ENCODE peak calls at places on chromosomes 1 and 21, in eight cellular contexts. One of them, this sample, is unnamed.

GRCh38 chr21:45149021-45149420 is 74.6 kb downstream of the ADARB1 start:
- DNase-seq in breast epithelium: no peak
- DNase-seq in heart left ventricle: no peak
- DNase-seq in Peyer's patch: no peak
- DNase-seq in adrenal gland: no peak
- DNase-seq in heart right ventricle: no peak
- DNase-seq in endothelial cell of umbilical vein: no peak
- DNase-seq in AG04450: no peak
- DNase-seq in this sample: no peak

GRCh38 chr1:15958111-15958510 is 17.8 kb downstream of the ZBTB17 start:
- DNase-seq in heart left ventricle: no peak
- DNase-seq in AG04450: no peak
- DNase-seq in breast epithelium: no peak
- DNase-seq in heart right ventricle: no peak
- DNase-seq in Peyer's patch: no peak
- DNase-seq in endothelial cell of umbilical vein: peak; percentile 70
- DNase-seq in adrenal gland: no peak
- DNase-seq in this sample: no peak

GRCh38 chr1:116412480-116412798 is 39.4 kb downstream of the ATP1A1 start:
- DNase-seq in adrenal gland: no peak
- DNase-seq in heart right ventricle: no peak
- DNase-seq in endothelial cell of umbilical vein: no peak
- DNase-seq in Peyer's patch: no peak
- DNase-seq in AG04450: no peak
- DNase-seq in breast epithelium: no peak
- DNase-seq in heart left ventricle: no peak
- DNase-seq in this sample: no peak

GRCh38 chr1:165284471-165284870 is 72.0 kb downstream of the LMX1A start:
- DNase-seq in breast epithelium: no peak
- DNase-seq in adrenal gland: no peak
- DNase-seq in AG04450: no peak
- DNase-seq in Peyer's patch: no peak
- DNase-seq in endothelial cell of umbilical vein: no peak
- DNase-seq in heart left ventricle: no peak
- DNase-seq in heart right ventricle: no peak
- DNase-seq in this sample: no peak

GRCh38 chr1:86507935-86508582 is 38.8 kb upstream of the CLCA4 start:
- DNase-seq in breast epithelium: no peak
- DNase-seq in AG04450: peak; percentile 11
- DNase-seq in heart left ventricle: no peak
- DNase-seq in heart right ventricle: no peak
- DNase-seq in Peyer's patch: no peak
- DNase-seq in endothelial cell of umbilical vein: peak; percentile 28
- DNase-seq in adrenal gland: no peak
- DNase-seq in this sample: no peak

GRCh38 chr1:103256490-103256889 is 148.2 kb upstream of the COL11A1 start:
- DNase-seq in breast epithelium: no peak
- DNase-seq in heart right ventricle: no peak
- DNase-seq in heart left ventricle: no peak
- DNase-seq in endothelial cell of umbilical vein: no peak
- DNase-seq in adrenal gland: no peak
- DNase-seq in Peyer's patch: no peak
- DNase-seq in AG04450: no peak
- DNase-seq in this sample: no peak

GRCh38 chr1:102435483-102435882 is 438.8 kb upstream of the OLFM3 start:
- DNase-seq in adrenal gland: no peak
- DNase-seq in Peyer's patch: no peak
- DNase-seq in heart right ventricle: no peak
- DNase-seq in heart left ventricle: no peak
- DNase-seq in breast epithelium: no peak
- DNase-seq in endothelial cell of umbilical vein: no peak
- DNase-seq in AG04450: no peak
- DNase-seq in this sample: no peak

GRCh38 chr1:162956922-162957321 is 95.9 kb upstream of the CCDC190 start:
- DNase-seq in adrenal gland: no peak
- DNase-seq in breast epithelium: no peak
- DNase-seq in Peyer's patch: no peak
- DNase-seq in AG04450: no peak
- DNase-seq in endothelial cell of umbilical vein: no peak
- DNase-seq in heart right ventricle: no peak
- DNase-seq in heart left ventricle: no peak
- DNase-seq in this sample: no peak

GRCh38 chr1:241600496-241600901 is 39.7 kb downstream of the CHML start:
- DNase-seq in heart right ventricle: no peak
- DNase-seq in adrenal gland: no peak
- DNase-seq in breast epithelium: no peak
- DNase-seq in Peyer's patch: no peak
- DNase-seq in endothelial cell of umbilical vein: no peak
- DNase-seq in heart left ventricle: no peak
- DNase-seq in AG04450: no peak
- DNase-seq in this sample: no peak

GRCh38 chr1:147377263-147378246 is 135.1 kb downstream of the CHD1L start:
- DNase-seq in endothelial cell of umbilical vein: no peak
- DNase-seq in AG04450: no peak
- DNase-seq in heart right ventricle: no peak
- DNase-seq in adrenal gland: no peak
- DNase-seq in heart left ventricle: no peak
- DNase-seq in Peyer's patch: no peak
- DNase-seq in breast epithelium: no peak
- DNase-seq in this sample: no peak

GRCh38 chr1:89942825-89943658 is 51.9 kb upstream of the ZNF326 start:
- DNase-seq in heart right ventricle: no peak
- DNase-seq in breast epithelium: no peak
- DNase-seq in AG04450: no peak
- DNase-seq in adrenal gland: peak; percentile 31
- DNase-seq in heart left ventricle: no peak
- DNase-seq in endothelial cell of umbilical vein: no peak
- DNase-seq in Peyer's patch: no peak
- DNase-seq in this sample: no peak

GRCh38 chr1:22689505-22689904 is 21.1 kb upstream of the EPHB2 start:
- DNase-seq in endothelial cell of umbilical vein: no peak
- DNase-seq in adrenal gland: no peak
- DNase-seq in heart left ventricle: no peak
- DNase-seq in Peyer's patch: peak; percentile 71
- DNase-seq in heart right ventricle: no peak
- DNase-seq in breast epithelium: no peak
- DNase-seq in AG04450: peak; percentile 45
- DNase-seq in this sample: no peak

GRCh38 chr1:150410582-150411101 is 46.7 kb downstream of the RPRD2 start:
- DNase-seq in heart right ventricle: no peak
- DNase-seq in endothelial cell of umbilical vein: no peak
- DNase-seq in AG04450: no peak
- DNase-seq in breast epithelium: no peak
- DNase-seq in heart left ventricle: no peak
- DNase-seq in Peyer's patch: no peak
- DNase-seq in adrenal gland: no peak
- DNase-seq in this sample: no peak

GRCh38 chr1:5574641-5575040 is 417.6 kb downstream of the NPHP4 start:
- DNase-seq in heart left ventricle: no peak
- DNase-seq in AG04450: no peak
- DNase-seq in heart right ventricle: no peak
- DNase-seq in endothelial cell of umbilical vein: no peak
- DNase-seq in adrenal gland: no peak
- DNase-seq in breast epithelium: no peak
- DNase-seq in Peyer's patch: no peak
- DNase-seq in this sample: no peak

GRCh38 chr1:38958967-38959366 is 17.3 kb upstream of the RHBDL2 start:
- DNase-seq in endothelial cell of umbilical vein: no peak
- DNase-seq in Peyer's patch: no peak
- DNase-seq in adrenal gland: no peak
- DNase-seq in breast epithelium: no peak
- DNase-seq in heart left ventricle: no peak
- DNase-seq in AG04450: no peak
- DNase-seq in heart right ventricle: no peak
- DNase-seq in this sample: no peak

DNA sequence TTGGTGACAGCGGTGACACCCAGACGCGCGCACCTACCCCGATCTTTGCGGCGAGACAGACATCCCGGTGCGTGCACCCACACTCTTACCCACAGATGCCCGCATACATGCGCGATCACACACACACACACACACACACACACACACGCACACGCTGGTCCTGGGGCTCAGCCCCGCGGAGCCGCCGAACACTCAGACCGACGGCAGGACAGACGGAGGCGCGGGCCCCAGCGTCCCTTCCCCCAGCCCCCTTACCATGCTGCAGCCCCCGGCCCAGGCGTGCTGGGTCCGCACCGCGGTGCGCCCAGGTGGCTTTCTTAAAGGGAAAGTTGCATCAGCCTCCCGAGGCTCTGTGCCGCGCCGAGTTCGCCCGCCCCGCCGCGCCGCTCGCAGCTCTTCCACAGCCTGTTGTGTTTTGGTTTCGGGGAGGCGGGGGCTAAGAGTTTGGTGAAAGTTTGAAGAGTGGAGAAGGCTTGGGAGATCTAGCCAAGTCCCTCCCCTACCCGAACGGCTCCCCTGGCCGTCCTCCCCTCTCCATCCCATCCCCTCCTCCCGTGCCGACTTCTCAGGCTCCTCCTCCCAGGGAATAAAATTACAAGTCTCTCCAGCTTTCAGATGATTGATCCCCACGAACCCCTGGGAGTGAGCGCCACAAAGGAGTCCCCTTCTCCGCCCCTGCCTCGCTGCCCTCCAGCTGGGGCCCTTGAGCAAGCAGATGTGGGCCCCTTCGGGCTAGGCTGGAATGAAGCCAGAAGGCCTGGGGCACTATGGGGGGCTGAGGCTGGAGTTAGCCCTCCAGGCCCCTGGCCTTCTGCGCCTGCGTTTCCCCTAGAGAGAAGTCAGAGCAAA is at the start of gene SLC6A9:
- DNase-seq in Peyer's patch: peak; percentile 67
- DNase-seq in endothelial cell of umbilical vein: peak; percentile 34
- DNase-seq in heart left ventricle: no peak
- DNase-seq in heart right ventricle: peak; percentile 41
- DNase-seq in breast epithelium: peak; percentile 68
- DNase-seq in AG04450: peak; percentile 70
- DNase-seq in adrenal gland: peak; percentile 79
- DNase-seq in this sample: peak; percentile 47
- H3K27ac ChIP-seq in Peyer's patch: peak within 1 kb of the TSS; percentile 93
- H3K27ac ChIP-seq in endothelial cell of umbilical vein: no peak within 1 kb of the TSS
- H3K27ac ChIP-seq in heart left ventricle: peak within 1 kb of the TSS; percentile 86
- H3K27ac ChIP-seq in heart right ventricle: peak within 1 kb of the TSS; percentile 89
- H3K27ac ChIP-seq in breast epithelium: peak within 1 kb of the TSS; percentile 76
- H3K27ac ChIP-seq in AG04450: peak within 1 kb of the TSS; percentile 65
- H3K27ac ChIP-seq in adrenal gland: peak within 1 kb of the TSS; percentile 54
- H3K27ac ChIP-seq in this sample: peak within 1 kb of the TSS; percentile 95

DNA sequence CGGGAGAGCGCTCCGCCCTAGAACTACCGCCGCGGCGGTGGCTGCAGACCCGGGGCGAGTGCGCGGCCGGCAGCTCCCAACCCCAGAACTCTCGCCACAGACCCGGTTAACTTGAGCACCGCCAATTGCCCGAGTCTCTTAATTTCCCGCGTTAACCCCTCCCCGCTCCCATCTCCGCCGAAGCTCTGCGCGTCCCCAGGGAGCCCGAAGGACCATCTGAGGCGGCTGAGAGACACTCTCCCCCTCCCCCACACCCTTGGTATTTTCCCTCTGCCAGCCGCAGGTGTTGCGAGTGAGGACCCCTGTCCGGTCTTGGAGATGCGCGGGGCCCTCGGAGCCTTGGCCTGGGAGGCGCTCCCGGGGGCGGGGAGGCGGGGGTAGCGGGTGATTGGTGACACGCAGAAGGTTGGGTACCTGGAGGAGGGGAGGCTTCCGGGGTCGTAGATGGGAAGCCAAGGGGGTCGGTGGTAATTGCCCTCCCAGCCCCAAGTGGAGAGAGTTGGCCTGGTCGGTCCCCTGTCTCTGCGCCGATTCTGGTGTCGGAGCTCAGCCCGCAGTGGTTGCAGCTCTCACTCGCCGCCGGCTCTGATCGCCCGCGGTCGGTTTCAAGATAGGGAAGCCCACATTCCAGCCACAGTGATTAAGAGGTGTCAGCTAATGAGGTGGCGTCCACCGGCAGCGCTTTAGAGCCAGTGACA is 858 bp upstream of the SUSD4 start:
- DNase-seq in heart right ventricle: peak; percentile 21
- DNase-seq in adrenal gland: no peak
- DNase-seq in Peyer's patch: no peak
- DNase-seq in breast epithelium: no peak
- DNase-seq in endothelial cell of umbilical vein: no peak
- DNase-seq in heart left ventricle: no peak
- DNase-seq in AG04450: no peak
- DNase-seq in this sample: no peak
- H3K27me3 ChIP-seq in heart right ventricle: peaks cover 8% of the 10 kb centered on the region
- H3K27me3 ChIP-seq in adrenal gland: no peaks in the 10 kb centered on the region
- H3K27me3 ChIP-seq in Peyer's patch: no peaks in the 10 kb centered on the region
- H3K27me3 ChIP-seq in breast epithelium: no peaks in the 10 kb centered on the region
- H3K27me3 ChIP-seq in endothelial cell of umbilical vein: peaks cover 31% of the 10 kb centered on the region
- H3K27me3 ChIP-seq in heart left ventricle: no peaks in the 10 kb centered on the region
- H3K27me3 ChIP-seq in AG04450: peaks cover 51% of the 10 kb centered on the region
- H3K27me3 ChIP-seq in this sample: no peaks in the 10 kb centered on the region

DNA sequence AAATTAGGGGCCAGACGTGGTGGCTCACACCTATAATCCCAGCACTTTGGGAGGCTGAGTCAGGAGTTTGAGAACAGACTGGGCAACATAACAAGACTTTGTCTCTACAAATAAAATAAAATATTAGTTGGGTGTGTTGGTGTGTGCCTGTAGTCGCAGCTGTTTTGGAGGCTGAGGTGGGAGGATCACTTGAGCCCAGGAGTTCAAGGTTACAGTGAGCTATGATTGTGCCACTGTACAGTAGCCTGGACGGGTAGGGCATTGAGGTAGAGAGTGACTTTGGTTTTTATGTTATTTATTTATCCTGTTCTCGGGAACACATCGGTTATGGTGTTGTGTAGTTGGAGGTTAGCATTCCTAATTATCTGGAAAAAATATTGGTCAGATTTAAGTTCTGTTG is 19.5 kb downstream of the KIF1B start:
- DNase-seq in AG04450: no peak
- DNase-seq in heart right ventricle: no peak
- DNase-seq in Peyer's patch: no peak
- DNase-seq in heart left ventricle: no peak
- DNase-seq in adrenal gland: no peak
- DNase-seq in breast epithelium: no peak
- DNase-seq in endothelial cell of umbilical vein: no peak
- DNase-seq in this sample: no peak
- H3K27ac ChIP-seq in AG04450: no peak overlapping the region
- H3K27ac ChIP-seq in heart right ventricle: no peak overlapping the region
- H3K27ac ChIP-seq in Peyer's patch: no peak overlapping the region
- H3K27ac ChIP-seq in heart left ventricle: no peak overlapping the region
- H3K27ac ChIP-seq in adrenal gland: no peak overlapping the region
- H3K27ac ChIP-seq in breast epithelium: no peak overlapping the region
- H3K27ac ChIP-seq in endothelial cell of umbilical vein: no peak overlapping the region
- H3K27ac ChIP-seq in this sample: no peak overlapping the region

GRCh38 chr1:74266001-74266400 is 30.8 kb downstream of the TNNI3K start:
- DNase-seq in AG04450: no peak
- DNase-seq in breast epithelium: no peak
- DNase-seq in endothelial cell of umbilical vein: no peak
- DNase-seq in heart right ventricle: no peak
- DNase-seq in heart left ventricle: no peak
- DNase-seq in adrenal gland: no peak
- DNase-seq in Peyer's patch: no peak
- DNase-seq in this sample: no peak

DNA sequence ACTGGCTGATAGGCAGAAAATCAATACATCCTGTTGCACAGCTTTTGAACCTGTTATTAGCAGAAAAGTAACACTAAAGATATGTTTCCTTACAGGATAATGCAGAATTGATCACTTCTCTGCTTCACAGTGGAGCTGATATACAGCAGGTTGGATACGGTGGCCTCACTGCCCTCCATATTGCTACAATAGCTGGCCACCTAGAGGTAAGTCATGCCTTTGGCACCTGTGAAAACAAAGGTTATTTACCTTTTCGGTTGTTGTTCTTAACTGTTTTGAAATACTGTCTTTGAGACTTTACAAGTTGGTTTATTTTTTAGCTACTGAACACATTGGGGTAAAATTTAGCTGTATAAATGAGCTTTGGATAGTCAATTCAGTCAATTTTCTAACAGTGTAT is 36.3 kb downstream of the TNNI3K start:
- DNase-seq in AG04450: no peak
- DNase-seq in heart right ventricle: no peak
- DNase-seq in adrenal gland: no peak
- DNase-seq in Peyer's patch: no peak
- DNase-seq in endothelial cell of umbilical vein: no peak
- DNase-seq in breast epithelium: no peak
- DNase-seq in heart left ventricle: no peak
- DNase-seq in this sample: no peak
- H3K27me3 ChIP-seq in AG04450: no peaks in the 10 kb centered on the region
- H3K27me3 ChIP-seq in heart right ventricle: no peaks in the 10 kb centered on the region
- H3K27me3 ChIP-seq in adrenal gland: no peaks in the 10 kb centered on the region
- H3K27me3 ChIP-seq in Peyer's patch: no peaks in the 10 kb centered on the region
- H3K27me3 ChIP-seq in endothelial cell of umbilical vein: no peaks in the 10 kb centered on the region
- H3K27me3 ChIP-seq in breast epithelium: no peaks in the 10 kb centered on the region
- H3K27me3 ChIP-seq in heart left ventricle: no peaks in the 10 kb centered on the region
- H3K27me3 ChIP-seq in this sample: no peaks in the 10 kb centered on the region